ENCODE peak calls at places on chromosomes 12 and 14, in five cellular contexts. E is AG04449, O is fibroblast of lung, G is T-cell, A is endothelial cell. D is an unnamed sample.

GRCh38 chr12:46785413-46785812 is 40.4 kb downstream of the SLC38A4 start:
- DNase-seq in E (no peak), O (no peak), G (no peak), A (no peak), D (no peak)

GRCh38 chr12:62254967-62255366 is 5.2 kb upstream of the USP15 start:
- DNase-seq in E (no peak), O (no peak), G (no peak), A (no peak), D (no peak)

GRCh38 chr14:103528158-103528511 is 861 bp upstream of the TRMT61A start:
- DNase-seq in E (no peak), O (peak), G (no peak), A (no peak), D (no peak)

GRCh38 chr12:45581112-45581511 is 148.4 kb upstream of the ARID2 start:
- DNase-seq in E (no peak), O (no peak), G (no peak), A (no peak), D (no peak)

GRCh38 chr14:91167380-91167770 is 53.5 kb downstream of the DGLUCY start:
- DNase-seq in E (no peak), O (no peak), G (no peak), A (no peak), D (no peak)

GRCh38 chr12:53726946-53727309 is 324 bp downstream of the CALCOCO1 start:
- DNase-seq in E (no peak), O (peak), G (no peak), A (no peak), D (peak)

GRCh38 chr14:100900837-100901390 is 2.6 kb downstream of the RTL1 start:
- DNase-seq in E (no peak), O (no peak), G (no peak), A (peak), D (peak)

GRCh38 chr12:117686911-117687377 is 281.8 kb downstream of the KSR2 start:
- DNase-seq in E (peak), O (no peak), G (no peak), A (no peak), D (no peak)

GRCh38 chr14:74846968-74847549 is 28.9 kb downstream of the PROX2 start:
- DNase-seq in E (no peak), O (peak), G (no peak), A (no peak), D (no peak)

GRCh38 chr14:98956181-98956580 is 315.8 kb downstream of the BCL11B start:
- DNase-seq in E (no peak), O (no peak), G (no peak), A (no peak), D (peak)